ENCODE peak calls at places on chromosome 14, in five cellular contexts. A is posterior cingulate gyrus; S is CMK; R is central memory CD8-positive, alpha-beta T cell; P is AML-193. Q is an unnamed sample.

GRCh38 chr14:103503296-103503695 is 19.3 kb downstream of the CKB start:
- DNase-seq in S (no peak), A (no peak), R (no peak), P (no peak), Q (no peak)

GRCh38 chr14:92615451-92615850 is 101.9 kb downstream of the RIN3 start:
- DNase-seq in S (peak), R (peak), A (no peak), P (no peak), Q (peak)

GRCh38 chr14:91283666-91284065 is 39.2 kb upstream of the GPR68 start:
- DNase-seq in R (no peak), A (no peak), S (no peak), P (no peak), Q (no peak)

GRCh38 chr14:31243860-31244259 is 36.3 kb upstream of the HECTD1 start:
- DNase-seq in P (no peak), S (no peak), R (no peak), A (no peak), Q (no peak)

GRCh38 chr14:91308337-91308736 is 63.8 kb upstream of the GPR68 start:
- DNase-seq in A (peak), P (no peak), S (no peak), R (no peak), Q (no peak)

GRCh38 chr14:50425816-50426215 is 29.1 kb upstream of the CDKL1 start:
- DNase-seq in R (no peak), S (no peak), A (no peak), P (peak), Q (no peak)

GRCh38 chr14:36973806-36974442 is 198.5 kb downstream of the SLC25A21 start:
- DNase-seq in A (no peak), R (no peak), S (no peak), P (no peak), Q (no peak)

GRCh38 chr14:72883963-72884362 is 9.9 kb downstream of the DPF3 start:
- DNase-seq in A (no peak), S (no peak), R (no peak), P (peak), Q (peak)

GRCh38 chr14:35515916-35516315 is 18.0 kb upstream of the INSM2 start:
- DNase-seq in P (no peak), A (no peak), S (no peak), R (no peak), Q (no peak)

GRCh38 chr14:68495638-68496114 is 297.2 kb downstream of the ZFP36L1 start:
- DNase-seq in R (no peak), A (no peak), P (no peak), S (no peak), Q (no peak)

GRCh38 chr14:102320033-102320660 is 601 bp downstream of the ZNF839 start:
- DNase-seq in S (no peak), A (peak), R (peak), P (peak), Q (peak)

GRCh38 chr14:64549805-64550538 is at the start of gene PPP1R36:
- DNase-seq in R (no peak), P (no peak), A (no peak), S (no peak), Q (peak)

GRCh38 chr14:23171251-23171975 is 12.0 kb downstream of the SLC7A8 start:
- DNase-seq in A (no peak), P (no peak), R (no peak), S (no peak), Q (no peak)

GRCh38 chr14:68785817-68786490 is 6.9 kb downstream of the ZFP36L1 start:
- DNase-seq in A (no peak), S (no peak), P (no peak), R (no peak), Q (peak)

GRCh38 chr14:94269156-94269555 is 23.9 kb downstream of the SERPINA10 start:
- DNase-seq in A (no peak), R (no peak), P (no peak), S (no peak), Q (no peak)

GRCh38 chr14:103483600-103483999 is 39.0 kb downstream of the CKB start:
- DNase-seq in P (no peak), S (no peak), A (no peak), R (no peak), Q (no peak)

GRCh38 chr14:37466003-37466622 is 128.9 kb downstream of the FOXA1 start:
- DNase-seq in R (no peak), P (no peak), S (no peak), A (no peak), Q (no peak)

GRCh38 chr14:88323520-88324199 is 591 bp upstream of the KCNK10 start:
- DNase-seq in S (no peak), A (peak), P (no peak), R (no peak), Q (no peak)

GRCh38 chr14:104660597-104660996 is 28.8 kb upstream of the INF2 start:
- DNase-seq in R (no peak), P (no peak), S (no peak), A (peak), Q (no peak)

GRCh38 chr14:53715390-53715730 is 241.3 kb downstream of the BMP4 start:
- DNase-seq in S (no peak), R (no peak), P (no peak), A (no peak), Q (no peak)

GRCh38 chr14:91154851-91155625 is 41.2 kb downstream of the DGLUCY start:
- DNase-seq in A (peak), P (no peak), R (peak), S (no peak), Q (no peak)

GRCh38 chr14:60163741-60164140 is 1.5 kb downstream of the DHRS7 start:
- DNase-seq in S (no peak), A (no peak), R (no peak), P (peak), Q (no peak)

GRCh38 chr14:88422919-88423318 is 37.5 kb downstream of the SPATA7 start:
- DNase-seq in P (no peak), S (no peak), A (no peak), R (no peak), Q (no peak)